ENCODE peak calls at places on chromosomes 11 and 22, in five cellular contexts. F is astrocyte, L is PC-3, P is astrocyte of the spinal cord, T is IMR-90. C is an unnamed sample.

GRCh38 chr11:73141031-73141308 is 1.1 kb downstream of the FCHSD2 start:
- DNase-seq in P (no peak), F (no peak), L (peak; percentile 35), T (no peak), C (no peak)

GRCh38 chr22:17120281-17120680 is 879 bp downstream of the TMEM121B start:
- DNase-seq in P (peak; percentile 29), F (peak; percentile 14), T (peak; percentile 30), L (no peak), C (peak; percentile 6)

GRCh38 chr22:26404851-26405357 is 24.2 kb upstream of the ASPHD2 start:
- DNase-seq in F (no peak), L (no peak), T (no peak), P (no peak), C (no peak)

GRCh38 chr11:87859583-87859982 is 315.7 kb downstream of the RAB38 start:
- DNase-seq in F (peak; percentile 5), P (peak; percentile 49), T (no peak), L (peak; percentile 52), C (peak; percentile 15)

GRCh38 chr11:97140885-97141494 is 751.2 kb downstream of the JRKL start:
- DNase-seq in P (no peak), T (no peak), F (no peak), L (peak; percentile 43), C (no peak)

GRCh38 chr11:13301522-13301921 is 23.9 kb downstream of the BMAL1 start:
- DNase-seq in L (no peak), T (no peak), P (no peak), F (no peak), C (no peak)

GRCh38 chr11:83827940-83828554 is 541.9 kb upstream of the CCDC90B start:
- DNase-seq in P (peak; percentile 67), T (peak; percentile 52), L (peak; percentile 55), F (peak; percentile 23), C (no peak)

GRCh38 chr11:61847914-61848581 is 19.9 kb downstream of the FADS2 start:
- DNase-seq in L (no peak), P (no peak), F (no peak), T (no peak), C (no peak)

GRCh38 chr11:794766-795637 is 3.1 kb downstream of the SLC25A22 start:
- DNase-seq in L (no peak), F (no peak), P (no peak), T (no peak), C (no peak)

GRCh38 chr11:59216654-59217640 is 4.2 kb upstream of the MPEG1 start:
- DNase-seq in P (no peak), L (peak; percentile 85), T (peak; percentile 67), F (no peak), C (peak; percentile 13)

GRCh38 chr11:14347494-14347893 is 11.5 kb downstream of the RRAS2 start:
- DNase-seq in T (no peak), P (no peak), L (no peak), F (no peak), C (no peak)

GRCh38 chr11:123235117-123235686 is 40.2 kb upstream of the CLMP start:
- DNase-seq in T (no peak), F (no peak), L (peak; percentile 50), P (no peak), C (no peak)

GRCh38 chr22:29784451-29785361 is 17.5 kb downstream of the UQCR10 start:
- DNase-seq in F (no peak), T (peak; percentile 18), P (no peak), L (no peak), C (no peak)

GRCh38 chr11:69215784-69216415 is 60.2 kb downstream of the SMIM38 start:
- DNase-seq in F (peak; percentile 45), P (peak; percentile 16), T (peak; percentile 71), L (peak; percentile 65), C (no peak)

GRCh38 chr11:69012092-69013008 is 696 bp downstream of the MRGPRF start:
- DNase-seq in L (no peak), F (no peak), P (no peak), T (peak; percentile 57), C (no peak)

GRCh38 chr11:43866969-43867368 is 13.7 kb upstream of the ALKBH3 start:
- DNase-seq in L (no peak), P (no peak), F (no peak), T (no peak), C (no peak)

GRCh38 chr22:44730490-44731356 is 21.7 kb upstream of the ARHGAP8 start:
- DNase-seq in F (no peak), L (no peak), T (no peak), P (no peak), C (no peak)

GRCh38 chr11:108697872-108698473 is 33.1 kb downstream of the DDX10 start:
- DNase-seq in T (peak; percentile 82), L (peak; percentile 79), F (peak; percentile 59), P (peak; percentile 83), C (peak; percentile 38)

GRCh38 chr22:47020157-47020556 is 257.7 kb downstream of the TBC1D22A start:
- DNase-seq in F (no peak), L (no peak), P (no peak), T (peak; percentile 53), C (peak; percentile 10)

GRCh38 chr11:2811206-2812091 is 74.1 kb downstream of the CDKN1C start:
- DNase-seq in P (no peak), L (no peak), F (no peak), T (no peak), C (no peak)

GRCh38 chr11:2810401-2811205 is 75.0 kb downstream of the CDKN1C start:
- DNase-seq in F (no peak), T (no peak), L (no peak), P (no peak), C (no peak)

GRCh38 chr11:2813968-2814367 is 71.6 kb downstream of the CDKN1C start:
- DNase-seq in F (no peak), L (no peak), T (no peak), P (no peak), C (no peak)

GRCh38 chr11:2813141-2813908 is 72.2 kb downstream of the CDKN1C start:
- DNase-seq in L (no peak), P (peak; percentile 78), F (peak; percentile 81), T (peak; percentile 90), C (peak; percentile 36)

GRCh38 chr11:2812371-2812991 is 73.1 kb downstream of the CDKN1C start:
- DNase-seq in P (peak; percentile 19), T (no peak), F (no peak), L (no peak), C (no peak)
- H3K4me3 ChIP-seq in P (no peak overlapping the region), T (no peak overlapping the region), F (no peak overlapping the region), L (no peak overlapping the region), C (no peak overlapping the region)

DNA sequence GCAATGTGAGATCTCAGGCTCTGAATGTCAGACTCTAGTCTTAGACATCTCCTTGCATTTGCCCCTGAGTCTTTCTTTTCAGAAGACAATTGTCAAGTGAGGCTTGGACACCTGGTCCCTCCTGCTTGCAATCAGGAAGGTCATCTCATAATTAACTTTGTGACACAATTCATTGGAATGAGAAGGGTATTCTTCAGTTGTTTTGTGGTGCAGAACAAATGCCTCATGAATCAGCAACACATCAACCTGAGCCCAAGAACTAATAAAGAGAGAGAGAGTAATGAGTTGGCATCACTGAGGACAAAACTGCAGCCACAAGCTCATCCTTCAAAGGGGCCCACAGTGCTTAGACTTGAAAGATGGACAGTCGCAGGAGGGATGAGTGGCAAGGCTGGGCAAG is 375.8 kb downstream of the INSC start:
- DNase-seq in P (no peak), T (no peak), L (no peak), F (no peak), C (no peak)
- H3K4me3 ChIP-seq in P (no peak overlapping the region), T (no peak overlapping the region), L (no peak overlapping the region), F (no peak overlapping the region), C (no peak overlapping the region)

GRCh38 chr11:66015936-66016792 is 4.4 kb downstream of the CST6 start:
- DNase-seq in T (no peak), L (no peak), F (no peak), P (no peak), C (no peak)
- H3K4me3 ChIP-seq in T (no peak overlapping the region), L (no peak overlapping the region), F (no peak overlapping the region), P (no peak overlapping the region), C (no peak overlapping the region)

GRCh38 chr22:31750365-31751284 is 693 bp upstream of the PRR14L start:
- DNase-seq in L (no peak), P (no peak), F (no peak), T (no peak), C (no peak)
- H3K4me3 ChIP-seq in L (peak overlapping the region; percentile 100), P (peak overlapping the region; percentile 96), F (peak overlapping the region; percentile 93), T (no peak overlapping the region), C (peak overlapping the region; percentile 67)

GRCh38 chr22:38870312-38870741 is 1.7 kb downstream of the CBX6 start:
- DNase-seq in T (peak; percentile 78), L (peak; percentile 75), P (peak; percentile 69), F (peak; percentile 48), C (peak; percentile 36)
- H3K4me3 ChIP-seq in T (no peak overlapping the region), L (peak overlapping the region; percentile 66), P (peak overlapping the region; percentile 60), F (peak overlapping the region; percentile 76), C (peak overlapping the region; percentile 69)

C was measured in skeletal muscle cell.